ENCODE peak calls at places on chromosomes 6 and 20, in five cellular contexts. Q is pancreas; N is choroid plexus epithelial cell; M is aorta; O is activated CD8-positive, alpha-beta T cell treated with anti-CD3 and anti-CD28 coated beads for 36 hours. E is an unnamed sample.

GRCh38 chr20:25543068-25543467 is 42.3 kb downstream of the NINL start:
- DNase-seq in Q (no peak), N (peak), M (no peak), O (no peak), E (no peak)

GRCh38 chr20:46423882-46424482 is 17.6 kb upstream of the ELMO2 start:
- DNase-seq in Q (no peak), N (no peak), M (no peak), O (no peak), E (no peak)

GRCh38 chr6:1364791-1365190 is 24.6 kb upstream of the FOXF2 start:
- DNase-seq in Q (no peak), N (no peak), M (no peak), O (no peak), E (no peak)

GRCh38 chr6:118551063-118551672 is 3.1 kb downstream of the PLN start:
- DNase-seq in Q (no peak), N (peak), M (no peak), O (peak), E (no peak)

GRCh38 chr6:35214869-35215664 is 1.3 kb downstream of the SCUBE3 start:
- DNase-seq in Q (no peak), N (no peak), M (no peak), O (no peak), E (no peak)

GRCh38 chr20:11891081-11891826 is 26.4 kb upstream of the BTBD3 start:
- DNase-seq in Q (peak), N (peak), M (peak), O (peak), E (peak)

GRCh38 chr20:25065625-25066338 is 7.8 kb upstream of the ACSS1 start:
- DNase-seq in Q (no peak), N (peak), M (peak), O (peak), E (peak)

GRCh38 chr20:18481596-18481995 is 14.4 kb downstream of the POLR3F start:
- DNase-seq in Q (no peak), N (no peak), M (no peak), O (no peak), E (no peak)

GRCh38 chr6:146856296-146856695 is 257.5 kb downstream of the ADGB start:
- DNase-seq in Q (no peak), N (no peak), M (no peak), O (peak), E (no peak)

GRCh38 chr6:144165784-144166183 is 15.5 kb downstream of the STX11 start:
- DNase-seq in Q (no peak), N (no peak), M (no peak), O (no peak), E (no peak)

GRCh38 chr20:63814833-63815612 is 16.0 kb downstream of the ZBTB46 start:
- DNase-seq in Q (no peak), N (no peak), M (no peak), O (no peak), E (no peak)

GRCh38 chr6:121305957-121306607 is 28.2 kb downstream of the TBC1D32 start:
- DNase-seq in Q (no peak), N (peak), M (no peak), O (no peak), E (no peak)

E was measured in kidney.